ENCODE peak calls at places on chromosomes 3 and 15, in five cellular contexts. Q is adrenal gland, R is globus pallidus, A is fibroblast of lung, G is nucleus accumbens. Z is an unnamed sample.
A peak's percentile ranks its signal among the peaks of the same experiment; 100 is the strongest.

GRCh38 chr3:147699175-147699838 is 290.1 kb downstream of the ZIC1 start:
- DNase-seq in A (peak; percentile 79), Q (no peak), R (no peak), G (no peak), Z (no peak)

GRCh38 chr3:168090306-168091085 is 5.2 kb downstream of the GOLIM4 start:
- DNase-seq in R (no peak), G (no peak), Q (no peak), A (peak; percentile 27), Z (no peak)

GRCh38 chr3:32819086-32819450 is 1.3 kb downstream of the TRIM71 start:
- DNase-seq in Q (no peak), A (no peak), G (no peak), R (no peak), Z (no peak)

GRCh38 chr3:9809239-9809614 is 835 bp upstream of the TTLL3 start:
- DNase-seq in R (no peak), Q (no peak), G (no peak), A (no peak), Z (no peak)

GRCh38 chr3:124714218-124714853 is 15.9 kb upstream of the UMPS start:
- DNase-seq in R (no peak), A (peak; percentile 9), Q (no peak), G (no peak), Z (no peak)

GRCh38 chr3:151794080-151794479 is 19.8 kb upstream of the AADAC start:
- DNase-seq in Q (no peak), R (no peak), A (no peak), G (no peak), Z (no peak)

GRCh38 chr15:74037171-74038117 is 42.9 kb downstream of the PML start:
- DNase-seq in Q (no peak), A (no peak), R (no peak), G (no peak), Z (no peak)

GRCh38 chr3:114756506-114757279 is 390.4 kb downstream of the ZBTB20 start:
- DNase-seq in G (no peak), A (peak; percentile 48), R (peak; percentile 58), Q (no peak), Z (no peak)

GRCh38 chr3:151581046-151581445 is 120.2 kb upstream of the IGSF10 start:
- DNase-seq in A (peak; percentile 73), R (no peak), G (no peak), Q (no peak), Z (no peak)